ENCODE peak calls at places on chromosomes 7 and 10, in nine cellular contexts. E, D, K, M, B, X, Q, C and A are unnamed samples.
A peak's percentile ranks its signal among the peaks of the same experiment; 100 is the strongest.

GRCh38 chr7:120988591-120989299 is at the start of gene CPED1:
- DNase-seq in K (peak; percentile 37), X (peak; percentile 87), B (peak; percentile 72), M (peak; percentile 89), D (no peak), Q (peak; percentile 83), E (peak; percentile 81), C (peak; percentile 29), A (peak; percentile 76)

GRCh38 chr7:90474284-90475210 is 5.1 kb downstream of the PTTG1IP2 start:
- DNase-seq in Q (peak; percentile 82), C (no peak), X (peak; percentile 82), E (no peak), D (no peak), B (peak; percentile 11), M (peak; percentile 90), K (no peak), A (no peak)

GRCh38 chr7:128835790-128836641 is 5.8 kb downstream of the FLNC start:
- DNase-seq in Q (no peak), X (no peak), E (no peak), B (peak; percentile 73), D (no peak), K (no peak), C (no peak), M (peak; percentile 61), A (peak; percentile 92)

GRCh38 chr10:14822879-14823755 is 14.7 kb downstream of the CDNF start:
- DNase-seq in E (peak; percentile 18), M (peak; percentile 55), B (peak; percentile 43), Q (peak; percentile 39), D (no peak), X (no peak), C (no peak), K (peak; percentile 12), A (peak; percentile 17)

GRCh38 chr7:117007285-117007684 is 54.0 kb downstream of the ST7 start:
- DNase-seq in D (no peak), X (no peak), E (no peak), Q (no peak), C (no peak), B (no peak), M (no peak), K (no peak), A (no peak)

GRCh38 chr7:84291756-84292155 is 97.2 kb upstream of the SEMA3A start:
- DNase-seq in E (peak; percentile 35), X (no peak), K (peak; percentile 52), B (no peak), M (no peak), C (no peak), D (no peak), Q (no peak), A (no peak)

GRCh38 chr7:104160375-104160774 is 47.4 kb downstream of the ORC5 start:
- DNase-seq in D (no peak), K (no peak), C (no peak), M (peak; percentile 56), E (no peak), X (no peak), B (peak; percentile 7), Q (peak; percentile 16), A (peak; percentile 32)

GRCh38 chr7:71574153-71574894 is 442.4 kb downstream of the GALNT17 start:
- DNase-seq in Q (no peak), D (no peak), B (no peak), X (no peak), C (no peak), K (no peak), E (peak; percentile 7), M (no peak), A (no peak)

GRCh38 chr7:100091411-100092181 is 2.8 kb downstream of the COPS6 start:
- DNase-seq in Q (peak; percentile 43), C (no peak), K (no peak), B (no peak), D (no peak), E (peak; percentile 16), M (no peak), X (no peak), A (peak; percentile 46)

GRCh38 chr10:3068968-3069737 is 1.8 kb downstream of the PFKP start:
- DNase-seq in E (peak; percentile 56), D (no peak), C (no peak), B (peak; percentile 56), X (no peak), M (peak; percentile 31), Q (no peak), K (no peak), A (peak; percentile 17)

GRCh38 chr10:68831961-68832455 is 4.7 kb downstream of the STOX1 start:
- DNase-seq in Q (no peak), K (no peak), C (peak; percentile 28), M (no peak), B (no peak), E (no peak), X (no peak), D (no peak), A (no peak)

GRCh38 chr10:119025336-119025735 is 4.2 kb upstream of the NANOS1 start:
- DNase-seq in M (peak; percentile 79), E (no peak), B (peak; percentile 78), Q (peak; percentile 71), X (peak; percentile 75), C (peak; percentile 85), K (no peak), D (no peak), A (peak; percentile 75)

GRCh38 chr10:130428936-130429335 is 292.7 kb downstream of the GLRX3 start:
- DNase-seq in K (no peak), C (no peak), X (no peak), B (no peak), M (no peak), E (no peak), D (no peak), Q (no peak), A (no peak)

GRCh38 chr7:96621932-96622331 is 87.7 kb downstream of the SEM1 start:
- DNase-seq in D (no peak), B (no peak), Q (no peak), X (no peak), M (no peak), C (no peak), K (no peak), E (no peak), A (no peak)

GRCh38 chr10:65968871-65969270 is 957.0 kb upstream of the LRRTM3 start:
- DNase-seq in C (no peak), D (no peak), B (no peak), X (no peak), K (no peak), M (no peak), E (no peak), Q (no peak), A (no peak)

GRCh38 chr10:18616337-18616736 is 35.0 kb downstream of the NSUN6 start:
- DNase-seq in E (no peak), B (no peak), Q (no peak), C (no peak), K (no peak), M (no peak), D (no peak), X (no peak), A (no peak)

GRCh38 chr10:8581521-8582225 is 527.2 kb downstream of the GATA3 start:
- DNase-seq in Q (no peak), K (no peak), C (no peak), M (no peak), D (no peak), X (peak; percentile 9), E (no peak), B (no peak), A (no peak)

GRCh38 chr10:35425596-35425995 is 89.3 kb downstream of the CCNY start:
- DNase-seq in Q (no peak), K (no peak), X (no peak), E (no peak), B (no peak), D (no peak), C (no peak), M (peak; percentile 55), A (no peak)

GRCh38 chr7:38296059-38296857 is 22.8 kb upstream of the TARP start:
- DNase-seq in M (no peak), B (no peak), Q (no peak), D (peak; percentile 43), C (no peak), K (no peak), E (no peak), X (no peak), A (no peak)

GRCh38 chr7:39336457-39336856 is 229.7 kb upstream of the YAE1 start:
- DNase-seq in D (no peak), E (no peak), X (peak; percentile 72), M (no peak), C (no peak), K (no peak), B (no peak), Q (no peak), A (no peak)

GRCh38 chr10:48476279-48476982 is 128.4 kb downstream of the ARHGAP22 start:
- DNase-seq in Q (no peak), D (no peak), M (peak; percentile 42), B (no peak), X (no peak), K (no peak), E (no peak), C (no peak), A (peak; percentile 92)

GRCh38 chr10:69939481-69939880 is 113.2 kb upstream of the MACROH2A2 start:
- DNase-seq in B (no peak), K (no peak), E (no peak), Q (no peak), M (no peak), D (no peak), X (no peak), C (no peak), A (no peak)

GRCh38 chr7:90387470-90388240 is 15.6 kb upstream of the CLDN12 start:
- DNase-seq in Q (no peak), E (no peak), X (no peak), D (no peak), C (no peak), B (no peak), K (no peak), M (peak; percentile 44), A (peak; percentile 18)

GRCh38 chr7:138885383-138886147 is 87.6 kb upstream of the ATP6V0A4 start:
- DNase-seq in M (no peak), X (no peak), K (no peak), D (no peak), B (no peak), E (no peak), C (no peak), Q (no peak), A (peak; percentile 86)

GRCh38 chr10:28913436-28913835 is 236.1 kb downstream of the BAMBI start:
- DNase-seq in Q (no peak), D (no peak), M (no peak), C (no peak), X (no peak), E (no peak), K (no peak), B (no peak), A (no peak)